ENCODE peak calls at places on chromosomes 7 and 10, in nine cellular contexts. P is right lobe of liver, F is choroid plexus epithelial cell, S is cardiac muscle cell, U is A549, T is fibroblast of lung, Y is lower lobe of right lung, G is epithelial cell of esophagus, M is GM23338. N is an unnamed sample.

GRCh38 chr7:22549667-22550513 is 49.9 kb upstream of the STEAP1B start:
- DNase-seq in P (no peak), F (no peak), S (peak; percentile 66), U (no peak), T (peak; percentile 42), Y (no peak), G (peak; percentile 55), M (peak; percentile 93), N (no peak)

GRCh38 chr7:50534690-50535290 is 30.4 kb downstream of the DDC start:
- DNase-seq in P (no peak), F (peak; percentile 99), S (no peak), U (peak; percentile 87), T (peak; percentile 99), Y (no peak), G (peak; percentile 98), M (peak; percentile 28), N (peak; percentile 100)

GRCh38 chr7:16223963-16224707 is 197.2 kb downstream of the CRPPA start:
- DNase-seq in P (no peak), F (no peak), S (no peak), U (no peak), T (no peak), Y (no peak), G (no peak), M (no peak), N (no peak)

GRCh38 chr7:37920619-37921339 is at the start of gene EPDR1:
- DNase-seq in P (peak; percentile 82), F (no peak), S (peak; percentile 66), U (peak; percentile 63), T (peak; percentile 38), Y (peak; percentile 83), G (peak; percentile 8), M (peak; percentile 71), N (no peak)

GRCh38 chr10:132281915-132282666 is 25.7 kb downstream of the STK32C start:
- DNase-seq in P (peak; percentile 40), F (no peak), S (no peak), U (no peak), T (no peak), Y (peak; percentile 41), G (no peak), M (peak; percentile 32), N (no peak)

GRCh38 chr10:119663866-119664698 is 12.9 kb downstream of the BAG3 start:
- DNase-seq in P (no peak), F (peak; percentile 76), S (no peak), U (no peak), T (no peak), Y (no peak), G (no peak), M (no peak), N (no peak)

GRCh38 chr10:49784631-49785030 is 22.5 kb upstream of the OGDHL start:
- DNase-seq in P (no peak), F (no peak), S (peak; percentile 27), U (no peak), T (no peak), Y (no peak), G (no peak), M (no peak), N (no peak)

GRCh38 chr7:19116121-19117080 is 1.0 kb downstream of the TWIST1 start:
- DNase-seq in P (peak; percentile 51), F (peak; percentile 61), S (peak; percentile 56), U (peak; percentile 33), T (peak; percentile 58), Y (no peak), G (peak; percentile 41), M (peak; percentile 63), N (peak; percentile 48)

GRCh38 chr10:10500941-10501340 is 516.7 kb upstream of the CELF2 start:
- DNase-seq in P (no peak), F (peak; percentile 75), S (no peak), U (no peak), T (peak; percentile 86), Y (no peak), G (peak; percentile 42), M (no peak), N (peak; percentile 86)

GRCh38 chr7:155792315-155792960 is 19.8 kb downstream of the SHH start:
- DNase-seq in P (no peak), F (no peak), S (no peak), U (no peak), T (no peak), Y (no peak), G (no peak), M (no peak), N (no peak)

GRCh38 chr10:63720072-63720537 is 198.9 kb downstream of the REEP3 start:
- DNase-seq in P (no peak), F (peak; percentile 66), S (peak; percentile 62), U (no peak), T (peak; percentile 19), Y (no peak), G (peak; percentile 63), M (peak; percentile 83), N (peak; percentile 63)

GRCh38 chr7:75795831-75796285 is 17.7 kb downstream of the CCL24 start:
- DNase-seq in P (peak; percentile 60), F (no peak), S (peak; percentile 29), U (no peak), T (no peak), Y (peak; percentile 72), G (no peak), M (no peak), N (no peak)

GRCh38 chr7:1219516-1219915 is 13.2 kb upstream of the UNCX start:
- DNase-seq in P (no peak), F (no peak), S (no peak), U (no peak), T (no peak), Y (no peak), G (no peak), M (no peak), N (no peak)

GRCh38 chr10:131963811-131964210 is 17.9 kb downstream of the BNIP3 start:
- DNase-seq in P (no peak), F (no peak), S (no peak), U (no peak), T (no peak), Y (no peak), G (no peak), M (no peak), N (no peak)

GRCh38 chr10:107653832-107654287 is 489.4 kb upstream of the SORCS1 start:
- DNase-seq in P (no peak), F (peak; percentile 87), S (no peak), U (no peak), T (no peak), Y (no peak), G (peak; percentile 59), M (no peak), N (peak; percentile 18)

GRCh38 chr10:99292159-99292558 is 37.0 kb upstream of the CNNM1 start:
- DNase-seq in P (no peak), F (no peak), S (no peak), U (no peak), T (peak; percentile 46), Y (no peak), G (peak; percentile 69), M (no peak), N (peak; percentile 90)

GRCh38 chr10:130108934-130109604 is 1.6 kb downstream of the C10orf143 start:
- DNase-seq in P (no peak), F (no peak), S (no peak), U (no peak), T (no peak), Y (no peak), G (no peak), M (no peak), N (no peak)
- H3K4me3 ChIP-seq in P (peak overlapping the region; percentile 92), F (no peak overlapping the region), S (no peak overlapping the region), U (peak overlapping the region; percentile 78), T (peak overlapping the region; percentile 73), Y (peak overlapping the region; percentile 75), G (peak overlapping the region; percentile 100), M (peak overlapping the region; percentile 98), N (peak overlapping the region; percentile 74)

GRCh38 chr7:135335628-135336139 is 102.0 kb downstream of the STRA8 start:
- DNase-seq in P (peak; percentile 60), F (peak; percentile 68), S (peak; percentile 94), U (peak; percentile 69), T (peak; percentile 54), Y (no peak), G (peak; percentile 99), M (peak; percentile 98), N (peak; percentile 45)
- TF ChIP-seq CTCF in P (peak; percentile 61), F (peak; percentile 58), S (peak; percentile 57), U (peak; percentile 69), T (no peak), Y (peak; percentile 27), G (peak; percentile 77), M (peak; percentile 99), N (peak; percentile 27)

DNA sequence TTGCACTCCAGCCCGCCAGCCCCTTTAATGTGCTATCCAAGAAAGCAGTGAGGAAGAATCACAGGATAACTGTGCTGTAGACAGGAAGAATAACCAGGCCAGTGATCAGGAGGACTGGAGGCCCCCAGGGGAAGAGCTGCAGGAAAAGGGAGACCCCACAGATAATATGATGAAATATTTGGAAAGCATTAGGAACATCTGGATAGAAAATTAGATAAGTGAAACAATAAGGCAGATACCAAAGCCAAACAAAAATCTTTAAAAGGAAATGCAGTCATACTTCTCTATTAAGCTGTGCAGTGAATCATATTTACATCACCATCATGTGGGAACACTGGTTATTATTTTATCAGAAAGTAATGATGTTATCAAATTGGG is 14.3 kb upstream of the RALA start:
- DNase-seq in P (no peak), F (peak; percentile 63), S (no peak), U (no peak), T (peak; percentile 74), Y (no peak), G (peak; percentile 69), M (no peak), N (peak; percentile 86)
- H3K4me3 ChIP-seq in P (no peak overlapping the region), F (no peak overlapping the region), S (no peak overlapping the region), U (no peak overlapping the region), T (no peak overlapping the region), Y (peak overlapping the region; percentile 47), G (no peak overlapping the region), M (peak overlapping the region; percentile 51), N (no peak overlapping the region)

GRCh38 chr10:87775766-87776165 is 42.3 kb downstream of the ATAD1 start:
- DNase-seq in P (no peak), F (peak; percentile 53), S (no peak), U (no peak), T (peak; percentile 34), Y (no peak), G (peak; percentile 13), M (no peak), N (peak; percentile 19)

GRCh38 chr10:87776328-87776727 is 41.7 kb downstream of the ATAD1 start:
- DNase-seq in P (no peak), F (no peak), S (no peak), U (no peak), T (no peak), Y (no peak), G (no peak), M (no peak), N (no peak)

GRCh38 chr10:87767253-87767652 is 50.8 kb downstream of the ATAD1 start:
- DNase-seq in P (no peak), F (peak; percentile 89), S (no peak), U (no peak), T (peak; percentile 89), Y (no peak), G (no peak), M (peak; percentile 68), N (no peak)

DNA sequence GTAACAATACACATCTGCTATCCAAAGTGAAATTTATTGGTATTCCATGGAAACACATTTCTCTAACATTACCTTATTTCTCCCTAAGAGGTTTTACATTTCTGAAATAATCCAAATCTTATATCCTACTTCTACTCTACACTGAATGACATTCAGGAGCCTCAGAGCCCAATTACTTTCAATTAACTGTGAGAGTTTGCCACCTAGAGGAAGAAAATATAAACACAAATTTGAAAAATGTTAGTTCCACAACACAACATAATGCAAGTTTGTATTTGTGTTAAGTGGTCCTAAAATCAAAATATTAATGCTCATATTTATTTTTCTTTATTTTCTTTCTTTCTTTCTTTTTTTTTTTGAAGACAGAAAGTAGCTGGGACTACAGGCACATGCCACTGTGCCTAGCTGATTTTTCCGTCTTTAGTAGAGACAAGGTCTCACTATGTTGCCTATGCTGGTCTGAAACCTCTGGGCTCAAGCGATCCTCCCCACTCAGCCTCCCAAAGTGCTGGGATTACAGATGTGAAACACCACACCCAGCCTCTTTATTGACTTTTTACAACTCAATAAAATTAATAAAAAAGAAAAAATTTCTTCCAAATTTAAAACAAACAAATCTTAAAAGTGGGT is 46.0 kb downstream of the ATAD1 start:
- DNase-seq in P (no peak), F (peak; percentile 64), S (peak; percentile 38), U (peak; percentile 21), T (peak; percentile 16), Y (no peak), G (peak; percentile 39), M (peak; percentile 69), N (peak; percentile 48)
- TF ChIP-seq CTCF in P (peak; percentile 54), F (peak; percentile 42), S (peak; percentile 48), U (peak; percentile 70), T (no peak), Y (peak; percentile 61), G (peak; percentile 43), M (peak; percentile 50), N (peak; percentile 43)